ENCODE peak calls at places on chromosomes 5 and 9, in six cellular contexts. S, X, F, Z, M and D are unnamed samples.

GRCh38 chr9:18888241-18888794 is 144.7 kb downstream of the SAXO1 start:
- DNase-seq in X (peak), S (no peak), M (peak), Z (no peak), F (no peak), D (peak)

GRCh38 chr9:129994947-129995346 is 48.0 kb downstream of the FNBP1 start:
- DNase-seq in M (no peak), S (no peak), F (no peak), X (no peak), Z (no peak), D (no peak)

GRCh38 chr5:82489668-82490067 is 211.5 kb upstream of the RPS23 start:
- DNase-seq in F (no peak), Z (no peak), X (no peak), S (no peak), M (no peak), D (no peak)

GRCh38 chr5:133888625-133888991 is 79.8 kb downstream of the C5orf15 start:
- DNase-seq in M (no peak), X (no peak), S (no peak), F (no peak), Z (no peak), D (no peak)

GRCh38 chr9:88747768-88748167 is 212.8 kb downstream of the NXNL2 start:
- DNase-seq in Z (no peak), S (peak), M (peak), X (peak), F (no peak), D (peak)

GRCh38 chr5:86918246-86918645 is 300.5 kb downstream of the COX7C start:
- DNase-seq in M (no peak), F (no peak), Z (no peak), X (no peak), S (no peak), D (no peak)

GRCh38 chr9:136697146-136697820 is 10.0 kb upstream of the AGPAT2 start:
- DNase-seq in X (no peak), S (no peak), F (peak), Z (no peak), M (no peak), D (peak)

GRCh38 chr9:89493671-89494070 is 4.2 kb downstream of the SEMA4D start:
- DNase-seq in X (no peak), M (no peak), F (no peak), Z (peak), S (no peak), D (no peak)

GRCh38 chr5:81785311-81785710 is 34.4 kb upstream of the SSBP2 start:
- DNase-seq in Z (no peak), S (no peak), X (no peak), F (no peak), M (no peak), D (no peak)

GRCh38 chr5:172788771-172789686 is 18.0 kb upstream of the DUSP1 start:
- DNase-seq in M (no peak), S (peak), F (no peak), Z (no peak), X (no peak), D (no peak)

GRCh38 chr5:1322955-1323802 is 21.7 kb downstream of the CLPTM1L start:
- DNase-seq in X (no peak), F (peak), Z (no peak), M (no peak), S (peak), D (no peak)

GRCh38 chr9:13064060-13064459 is 215.4 kb downstream of the MPDZ start:
- DNase-seq in F (no peak), Z (no peak), X (no peak), S (no peak), M (no peak), D (no peak)

GRCh38 chr5:125011419-125011818 is 265.0 kb upstream of the ZNF608 start:
- DNase-seq in S (no peak), M (no peak), F (no peak), Z (no peak), X (no peak), D (no peak)

GRCh38 chr5:38291355-38291754 is 33.0 kb downstream of the EGFLAM start:
- DNase-seq in X (no peak), Z (no peak), S (no peak), M (no peak), F (no peak), D (peak)

GRCh38 chr5:157059093-157059539 is at the start of gene HAVCR1:
- DNase-seq in S (no peak), F (no peak), Z (no peak), X (no peak), M (no peak), D (no peak)

GRCh38 chr5:96017951-96018350 is 56.3 kb upstream of the ELL2 start:
- DNase-seq in X (peak), S (no peak), M (peak), F (no peak), Z (peak), D (peak)

GRCh38 chr9:125375820-125376219 is 114.2 kb downstream of the GAPVD1 start:
- DNase-seq in Z (no peak), S (no peak), F (no peak), X (no peak), M (no peak), D (no peak)

GRCh38 chr9:71921190-71921814 is 9.9 kb downstream of the C9orf85 start:
- DNase-seq in S (no peak), M (no peak), F (no peak), Z (no peak), X (no peak), D (no peak)

GRCh38 chr9:100486479-100487176 is 13.7 kb downstream of the TMEFF1 start:
- DNase-seq in M (no peak), X (no peak), Z (no peak), S (no peak), F (no peak), D (no peak)

GRCh38 chr5:83802686-83803085 is 82.0 kb upstream of the HAPLN1 start:
- DNase-seq in M (peak), F (no peak), X (peak), Z (no peak), S (no peak), D (no peak)

DNA sequence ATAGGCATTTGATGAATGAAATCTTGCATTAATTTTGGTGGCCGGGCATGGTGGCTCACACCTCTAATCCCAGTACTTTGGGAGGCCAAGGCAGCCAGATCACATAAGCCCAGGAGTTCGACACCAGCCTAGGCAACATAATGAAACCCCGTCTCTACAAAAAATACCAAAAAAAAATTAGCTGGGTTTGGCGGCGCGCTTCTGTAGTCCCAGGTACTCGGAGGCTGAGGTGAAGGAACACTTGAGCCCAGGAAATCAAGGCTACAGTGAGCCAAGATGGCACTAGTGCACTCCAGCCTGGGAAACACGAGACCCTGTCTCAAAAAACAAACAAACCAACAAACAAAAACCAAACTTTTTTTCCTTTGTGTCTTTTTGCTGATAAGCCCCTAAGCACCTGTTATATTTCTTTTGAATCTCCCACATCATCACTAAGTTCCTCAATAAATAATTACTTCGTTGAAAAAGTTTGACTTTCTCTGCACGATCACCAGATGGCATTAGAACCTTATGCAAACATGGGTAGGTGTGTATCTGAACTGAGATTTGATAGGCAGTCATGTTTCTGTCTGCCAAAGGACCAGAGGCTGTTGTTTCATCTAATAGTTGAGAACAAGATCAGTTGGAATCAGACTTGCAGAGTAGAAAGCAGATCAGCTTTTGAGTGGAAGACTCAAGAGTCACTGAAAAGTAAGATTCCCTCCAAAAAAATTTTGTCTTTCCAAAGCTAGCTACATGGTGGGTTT is 5.5 kb upstream of the MATR3 start:
- DNase-seq in Z (no peak), X (no peak), S (no peak), F (no peak), M (no peak), D (peak)
- TF ChIP-seq CTCF in Z (no peak), X (no peak), S (no peak), F (no peak), M (no peak), D (peak)

GRCh38 chr5:167949435-167949834 is 342.0 kb upstream of the WWC1 start:
- DNase-seq in X (no peak), M (no peak), F (no peak), S (no peak), Z (no peak), D (peak)

GRCh38 chr5:167945542-167946384 is 345.7 kb upstream of the WWC1 start:
- DNase-seq in X (no peak), F (no peak), M (peak), Z (no peak), S (no peak), D (peak)

GRCh38 chr5:167950126-167950721 is 341.2 kb upstream of the WWC1 start:
- DNase-seq in S (no peak), X (peak), F (no peak), M (peak), Z (no peak), D (peak)

GRCh38 chr5:167944121-167944858 is 347.2 kb upstream of the WWC1 start:
- DNase-seq in X (no peak), M (no peak), S (no peak), F (no peak), Z (no peak), D (no peak)

GRCh38 chr5:167947312-167947711 is 344.1 kb upstream of the WWC1 start:
- DNase-seq in S (no peak), X (no peak), F (no peak), M (peak), Z (no peak), D (no peak)
- H3K4me3 ChIP-seq in S (no peak), X (no peak), F (no peak), M (no peak), Z (no peak), D (no peak)

GRCh38 chr5:44707721-44708120 is 101.0 kb upstream of the MRPS30 start:
- DNase-seq in S (no peak), M (no peak), X (no peak), Z (no peak), F (no peak), D (no peak)
- TF ChIP-seq CTCF in S (no peak), M (no peak), X (no peak), Z (no peak), F (no peak), D (no peak)

GRCh38 chr5:93909356-93909755 is 168.0 kb upstream of the POU5F2 start:
- DNase-seq in Z (peak), S (no peak), F (no peak), M (no peak), X (no peak), D (peak)
- H3K4me3 ChIP-seq in Z (no peak), S (no peak), F (no peak), M (no peak), X (no peak), D (no peak)

GRCh38 chr5:7261049-7261448 is 134.9 kb upstream of the ADCY2 start:
- DNase-seq in M (peak), Z (peak), S (no peak), X (peak), F (no peak), D (peak)
- TF ChIP-seq CTCF in M (peak), Z (peak), S (no peak), X (peak), F (peak), D (peak)

DNA sequence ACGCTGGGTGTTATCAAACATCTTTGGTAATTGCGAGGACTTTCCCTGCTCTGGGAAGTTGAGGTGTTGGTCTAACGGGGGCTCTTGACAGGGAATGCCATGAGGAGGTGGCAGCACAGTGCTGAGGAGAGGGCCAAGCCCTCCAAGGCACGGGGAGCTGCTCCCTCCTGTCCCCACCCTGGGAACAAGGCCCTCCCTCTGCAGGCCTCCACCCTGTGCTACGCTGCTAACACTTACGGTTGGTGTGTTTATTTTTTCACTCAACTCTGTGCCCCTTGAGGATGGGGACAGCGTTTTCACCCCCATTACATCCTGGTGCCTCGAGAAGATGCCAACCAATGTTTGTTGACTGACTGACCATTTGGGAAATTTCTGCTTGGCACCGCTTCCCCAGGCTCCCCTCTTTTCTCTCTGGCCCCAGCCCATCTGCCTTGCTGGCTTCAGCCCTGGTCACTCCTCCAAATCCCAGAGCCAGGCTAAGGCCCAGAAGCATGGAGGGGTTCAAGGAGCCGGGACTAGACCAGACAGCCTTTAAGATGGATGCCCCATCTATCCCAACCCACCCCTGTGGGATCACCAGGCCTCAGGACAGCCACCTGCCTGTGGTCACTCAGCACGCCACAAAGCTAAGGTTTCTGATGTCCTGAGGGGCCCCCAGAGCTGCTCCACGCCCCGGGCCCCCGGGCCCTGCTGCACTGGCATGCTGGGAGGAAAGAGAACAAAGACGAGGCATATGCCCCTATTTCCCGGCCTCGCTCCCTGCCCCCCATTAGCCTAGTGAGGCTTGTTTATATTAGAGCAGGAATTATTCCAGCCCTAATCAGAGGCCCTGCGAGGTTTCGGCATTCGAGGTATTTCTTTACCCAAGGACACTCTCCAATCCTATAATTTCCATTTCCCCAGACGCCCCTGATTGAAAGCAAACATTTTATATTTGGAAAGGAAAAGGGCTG is 125.6 kb downstream of the BARX1 start:
- DNase-seq in S (no peak), X (no peak), F (no peak), Z (no peak), M (no peak), D (no peak)
- H3K4me3 ChIP-seq in S (no peak), X (no peak), F (no peak), Z (no peak), M (no peak), D (no peak)